ENCODE peak calls at places on chromosomes 6 and 20, in seven cellular contexts. One of them, this sample, is unnamed.

GRCh38 chr20:2206957-2207769 is 88.6 kb upstream of the TGM3 start:
- DNase-seq in COLO829: peak
- DNase-seq in NB4: peak
- DNase-seq in T-helper 17 cell: peak
- DNase-seq in fibroblast of lung: peak
- DNase-seq in HFFc6: peak
- DNase-seq in nephron progenitor cell: peak
- DNase-seq in this sample: no peak

GRCh38 chr20:610130-611046 is at the start of gene TCF15:
- DNase-seq in COLO829: peak
- DNase-seq in NB4: no peak
- DNase-seq in T-helper 17 cell: no peak
- DNase-seq in fibroblast of lung: no peak
- DNase-seq in HFFc6: no peak
- DNase-seq in nephron progenitor cell: peak
- DNase-seq in this sample: no peak

GRCh38 chr6:72530750-72531149 is 91.1 kb upstream of the KCNQ5 start:
- DNase-seq in COLO829: no peak
- DNase-seq in NB4: no peak
- DNase-seq in T-helper 17 cell: no peak
- DNase-seq in fibroblast of lung: no peak
- DNase-seq in HFFc6: no peak
- DNase-seq in nephron progenitor cell: no peak
- DNase-seq in this sample: no peak

GRCh38 chr20:59933849-59934585 is 580 bp upstream of the SYCP2 start:
- DNase-seq in COLO829: peak
- DNase-seq in NB4: no peak
- DNase-seq in T-helper 17 cell: peak
- DNase-seq in fibroblast of lung: peak
- DNase-seq in HFFc6: peak
- DNase-seq in nephron progenitor cell: peak
- DNase-seq in this sample: no peak

GRCh38 chr20:58839474-58839874 is 11.2 kb downstream of the GNAS-AS1 start:
- DNase-seq in COLO829: peak
- DNase-seq in NB4: peak
- DNase-seq in T-helper 17 cell: peak
- DNase-seq in fibroblast of lung: peak
- DNase-seq in HFFc6: peak
- DNase-seq in nephron progenitor cell: peak
- DNase-seq in this sample: no peak

GRCh38 chr6:146286976-146287375 is 256.7 kb upstream of the RAB32 start:
- DNase-seq in COLO829: no peak
- DNase-seq in NB4: no peak
- DNase-seq in T-helper 17 cell: no peak
- DNase-seq in fibroblast of lung: peak
- DNase-seq in HFFc6: no peak
- DNase-seq in nephron progenitor cell: no peak
- DNase-seq in this sample: no peak

GRCh38 chr6:15921243-15921642 is 207.6 kb upstream of the MYLIP start:
- DNase-seq in COLO829: no peak
- DNase-seq in NB4: peak
- DNase-seq in T-helper 17 cell: no peak
- DNase-seq in fibroblast of lung: peak
- DNase-seq in HFFc6: no peak
- DNase-seq in nephron progenitor cell: no peak
- DNase-seq in this sample: no peak

GRCh38 chr6:31729979-31730630 is 1.0 kb upstream of the DDAH2 start:
- DNase-seq in COLO829: no peak
- DNase-seq in NB4: peak
- DNase-seq in T-helper 17 cell: peak
- DNase-seq in fibroblast of lung: peak
- DNase-seq in HFFc6: peak
- DNase-seq in nephron progenitor cell: peak
- DNase-seq in this sample: no peak

GRCh38 chr20:54843891-54844290 is 368.5 kb downstream of the DOK5 start:
- DNase-seq in COLO829: no peak
- DNase-seq in NB4: no peak
- DNase-seq in T-helper 17 cell: no peak
- DNase-seq in fibroblast of lung: no peak
- DNase-seq in HFFc6: no peak
- DNase-seq in nephron progenitor cell: no peak
- DNase-seq in this sample: no peak

GRCh38 chr6:169661357-169661756 is 40.5 kb downstream of the WDR27 start:
- DNase-seq in COLO829: no peak
- DNase-seq in NB4: no peak
- DNase-seq in T-helper 17 cell: no peak
- DNase-seq in fibroblast of lung: no peak
- DNase-seq in HFFc6: no peak
- DNase-seq in nephron progenitor cell: no peak
- DNase-seq in this sample: no peak

GRCh38 chr6:105282801-105283585 is 103.2 kb upstream of the POPDC3 start:
- DNase-seq in COLO829: no peak
- DNase-seq in NB4: no peak
- DNase-seq in T-helper 17 cell: no peak
- DNase-seq in fibroblast of lung: no peak
- DNase-seq in HFFc6: no peak
- DNase-seq in nephron progenitor cell: no peak
- DNase-seq in this sample: no peak

GRCh38 chr6:43817192-43817591 is 47.2 kb downstream of the VEGFA start:
- DNase-seq in COLO829: no peak
- DNase-seq in NB4: peak
- DNase-seq in T-helper 17 cell: no peak
- DNase-seq in fibroblast of lung: peak
- DNase-seq in HFFc6: peak
- DNase-seq in nephron progenitor cell: no peak
- DNase-seq in this sample: no peak

GRCh38 chr6:26501482-26501986 is 1.4 kb downstream of the BTN1A1 start:
- DNase-seq in COLO829: no peak
- DNase-seq in NB4: no peak
- DNase-seq in T-helper 17 cell: peak
- DNase-seq in fibroblast of lung: peak
- DNase-seq in HFFc6: no peak
- DNase-seq in nephron progenitor cell: peak
- DNase-seq in this sample: no peak

GRCh38 chr6:26743157-26743821 is 83.7 kb upstream of the ZNF322 start:
- DNase-seq in COLO829: peak
- DNase-seq in NB4: peak
- DNase-seq in T-helper 17 cell: no peak
- DNase-seq in fibroblast of lung: peak
- DNase-seq in HFFc6: peak
- DNase-seq in nephron progenitor cell: peak
- DNase-seq in this sample: no peak

GRCh38 chr6:13689511-13690256 is 22.0 kb downstream of the RANBP9 start:
- DNase-seq in COLO829: no peak
- DNase-seq in NB4: no peak
- DNase-seq in T-helper 17 cell: no peak
- DNase-seq in fibroblast of lung: no peak
- DNase-seq in HFFc6: no peak
- DNase-seq in nephron progenitor cell: no peak
- DNase-seq in this sample: no peak

GRCh38 chr6:72413884-72414283 is 208.0 kb upstream of the KCNQ5 start:
- DNase-seq in COLO829: no peak
- DNase-seq in NB4: no peak
- DNase-seq in T-helper 17 cell: no peak
- DNase-seq in fibroblast of lung: no peak
- DNase-seq in HFFc6: no peak
- DNase-seq in nephron progenitor cell: no peak
- DNase-seq in this sample: no peak

GRCh38 chr20:1847780-1848179 is 47.4 kb upstream of the SIRPA start:
- DNase-seq in COLO829: no peak
- DNase-seq in NB4: no peak
- DNase-seq in T-helper 17 cell: no peak
- DNase-seq in fibroblast of lung: no peak
- DNase-seq in HFFc6: no peak
- DNase-seq in nephron progenitor cell: no peak
- DNase-seq in this sample: no peak

GRCh38 chr20:45181639-45182038 is 6.9 kb downstream of the PI3 start:
- DNase-seq in COLO829: no peak
- DNase-seq in NB4: no peak
- DNase-seq in T-helper 17 cell: no peak
- DNase-seq in fibroblast of lung: no peak
- DNase-seq in HFFc6: no peak
- DNase-seq in nephron progenitor cell: no peak
- DNase-seq in this sample: no peak

GRCh38 chr6:46175446-46175845 is 4.7 kb upstream of the ENPP5 start:
- DNase-seq in COLO829: no peak
- DNase-seq in NB4: no peak
- DNase-seq in T-helper 17 cell: no peak
- DNase-seq in fibroblast of lung: no peak
- DNase-seq in HFFc6: no peak
- DNase-seq in nephron progenitor cell: no peak
- DNase-seq in this sample: peak

GRCh38 chr6:1286972-1287600 is 24.8 kb upstream of the FOXQ1 start:
- DNase-seq in COLO829: peak
- DNase-seq in NB4: peak
- DNase-seq in T-helper 17 cell: no peak
- DNase-seq in fibroblast of lung: peak
- DNase-seq in HFFc6: peak
- DNase-seq in nephron progenitor cell: no peak
- DNase-seq in this sample: no peak

GRCh38 chr6:11151488-11151887 is 40.0 kb upstream of the ERVFRD-1 start:
- DNase-seq in COLO829: no peak
- DNase-seq in NB4: no peak
- DNase-seq in T-helper 17 cell: no peak
- DNase-seq in fibroblast of lung: no peak
- DNase-seq in HFFc6: no peak
- DNase-seq in nephron progenitor cell: no peak
- DNase-seq in this sample: no peak

GRCh38 chr6:163679753-163680152 is 265.2 kb downstream of the QKI start:
- DNase-seq in COLO829: no peak
- DNase-seq in NB4: no peak
- DNase-seq in T-helper 17 cell: no peak
- DNase-seq in fibroblast of lung: no peak
- DNase-seq in HFFc6: no peak
- DNase-seq in nephron progenitor cell: no peak
- DNase-seq in this sample: no peak

GRCh38 chr6:36671687-36672375 is 6.7 kb upstream of the CDKN1A start:
- DNase-seq in COLO829: no peak
- DNase-seq in NB4: peak
- DNase-seq in T-helper 17 cell: no peak
- DNase-seq in fibroblast of lung: no peak
- DNase-seq in HFFc6: no peak
- DNase-seq in nephron progenitor cell: no peak
- DNase-seq in this sample: no peak